ENCODE peak calls at places on chromosome 2, in nine cellular contexts. H, Q, W, T, P, A, F, Z and N are unnamed samples.

GRCh38 chr2:9112079-9112721 is 94.4 kb upstream of the ASAP2 start:
- DNase-seq in T (no peak), Q (no peak), Z (no peak), A (no peak), W (no peak), P (no peak), F (peak; percentile 73), H (no peak), N (no peak)

GRCh38 chr2:68278169-68278568 is 25.8 kb upstream of the PPP3R1 start:
- DNase-seq in Q (no peak), F (no peak), A (no peak), W (no peak), Z (no peak), P (no peak), H (no peak), T (no peak), N (no peak)

GRCh38 chr2:5549061-5549601 is 143.1 kb upstream of the SOX11 start:
- DNase-seq in W (no peak), H (no peak), P (no peak), Z (no peak), A (no peak), Q (no peak), T (no peak), F (no peak), N (no peak)

GRCh38 chr2:41899189-41899588 is 148.6 kb upstream of the PKDCC start:
- DNase-seq in H (no peak), F (peak; percentile 21), Z (no peak), Q (no peak), T (no peak), A (no peak), W (no peak), P (no peak), N (no peak)

GRCh38 chr2:203432811-203433210 is 102.3 kb downstream of the RAPH1 start:
- DNase-seq in Z (no peak), F (no peak), A (no peak), T (no peak), W (no peak), P (peak; percentile 11), Q (no peak), H (no peak), N (no peak)

GRCh38 chr2:55452879-55453278 is 33.2 kb upstream of the CCDC88A start:
- DNase-seq in Z (no peak), F (no peak), H (no peak), T (no peak), P (no peak), A (no peak), Q (no peak), W (no peak), N (no peak)

GRCh38 chr2:56009758-56010534 is 86.4 kb upstream of the EFEMP1 start:
- DNase-seq in Q (peak; percentile 79), P (peak; percentile 80), H (no peak), F (no peak), Z (no peak), A (no peak), W (peak; percentile 60), T (no peak), N (no peak)

GRCh38 chr2:186256540-186256939 is 229.5 kb upstream of the ZC3H15 start:
- DNase-seq in P (peak; percentile 64), F (no peak), W (peak; percentile 24), H (no peak), Q (peak; percentile 69), Z (no peak), T (no peak), A (no peak), N (peak; percentile 15)

GRCh38 chr2:20619624-20620024 is 31.3 kb downstream of the HS1BP3 start:
- DNase-seq in P (no peak), W (no peak), T (no peak), Q (no peak), Z (peak; percentile 77), H (no peak), F (no peak), A (no peak), N (no peak)

GRCh38 chr2:224145751-224146355 is 106.8 kb upstream of the SERPINE2 start:
- DNase-seq in F (peak; percentile 36), P (no peak), T (no peak), A (no peak), H (no peak), W (no peak), Q (no peak), Z (no peak), N (no peak)

GRCh38 chr2:240249423-240250149 is 109.1 kb upstream of the OTOS start:
- DNase-seq in W (peak; percentile 43), P (no peak), H (peak; percentile 29), Q (no peak), A (no peak), F (no peak), T (no peak), Z (no peak), N (no peak)

GRCh38 chr2:15154289-15154688 is 406.8 kb downstream of the NBAS start:
- DNase-seq in A (no peak), W (no peak), Z (no peak), P (no peak), F (no peak), H (no peak), Q (no peak), T (no peak), N (no peak)

GRCh38 chr2:126770466-126770865 is 114.5 kb downstream of the GYPC start:
- DNase-seq in Z (no peak), Q (no peak), H (no peak), F (no peak), T (no peak), A (no peak), W (no peak), P (no peak), N (no peak)

GRCh38 chr2:97742381-97742847 is 29.0 kb downstream of the ZAP70 start:
- DNase-seq in F (peak; percentile 18), H (no peak), A (no peak), P (no peak), Z (no peak), W (no peak), Q (no peak), T (no peak), N (no peak)

GRCh38 chr2:173681891-173682655 is 283.1 kb downstream of the SP3 start:
- DNase-seq in W (no peak), Q (no peak), A (no peak), P (no peak), F (no peak), T (no peak), Z (no peak), H (no peak), N (no peak)

GRCh38 chr2:186159101-186159500 is 327.0 kb upstream of the ZC3H15 start:
- DNase-seq in T (no peak), H (no peak), Z (no peak), F (no peak), W (no peak), Q (no peak), P (no peak), A (no peak), N (no peak)